ENCODE peak calls at places on chromosomes 5 and 9, in seven cellular contexts. O is HCT116, X is body of pancreas, P is sigmoid colon, K is AG04449, V is kidney, F is AG10803. Q is an unnamed sample.

GRCh38 chr5:172048170-172048422 is 41.7 kb upstream of the FBXW11 start:
- DNase-seq in O (no peak), X (no peak), P (no peak), K (no peak), V (no peak), F (no peak), Q (no peak)

GRCh38 chr9:126852289-126852688 is 8.2 kb upstream of the ZBTB34 start:
- DNase-seq in O (no peak), X (no peak), P (no peak), K (no peak), V (no peak), F (no peak), Q (no peak)

GRCh38 chr9:109907810-109908458 is 127.9 kb downstream of the PALM2AKAP2 start:
- DNase-seq in O (no peak), X (no peak), P (no peak), K (no peak), V (no peak), F (no peak), Q (no peak)

GRCh38 chr5:173138707-173139106 is 5.6 kb upstream of the BNIP1 start:
- DNase-seq in O (no peak), X (no peak), P (no peak), K (no peak), V (no peak), F (peak), Q (no peak)

GRCh38 chr5:76688836-76689235 is 27.1 kb upstream of the F2R start:
- DNase-seq in O (no peak), X (no peak), P (no peak), K (no peak), V (no peak), F (peak), Q (no peak)

GRCh38 chr5:112412370-112412769 is 6.7 kb downstream of the EPB41L4A start:
- DNase-seq in O (no peak), X (no peak), P (no peak), K (no peak), V (no peak), F (no peak), Q (no peak)

GRCh38 chr9:27785714-27786100 is 212.4 kb upstream of the C9orf72 start:
- DNase-seq in O (no peak), X (no peak), P (no peak), K (no peak), V (no peak), F (no peak), Q (no peak)

GRCh38 chr5:77305921-77306320 is 95.4 kb downstream of the PDE8B start:
- DNase-seq in O (no peak), X (no peak), P (peak), K (peak), V (no peak), F (peak), Q (peak)

GRCh38 chr9:108784998-108785397 is 70.8 kb downstream of the ACTL7B start:
- DNase-seq in O (no peak), X (no peak), P (no peak), K (peak), V (no peak), F (peak), Q (peak)

GRCh38 chr9:73067074-73067473 is 84.6 kb upstream of the ANXA1 start:
- DNase-seq in O (no peak), X (no peak), P (no peak), K (no peak), V (no peak), F (no peak), Q (no peak)

GRCh38 chr5:139458580-139459407 is 3.7 kb downstream of the ECSCR start:
- DNase-seq in O (no peak), X (no peak), P (no peak), K (peak), V (no peak), F (peak), Q (no peak)

GRCh38 chr9:115969096-115969495 is 184.5 kb upstream of the PAPPA start:
- DNase-seq in O (no peak), X (no peak), P (no peak), K (no peak), V (no peak), F (no peak), Q (no peak)

GRCh38 chr9:115964710-115965347 is 188.8 kb upstream of the PAPPA start:
- DNase-seq in O (no peak), X (no peak), P (no peak), K (no peak), V (no peak), F (peak), Q (no peak)

GRCh38 chr9:115972362-115972761 is 181.2 kb upstream of the PAPPA start:
- DNase-seq in O (no peak), X (no peak), P (no peak), K (no peak), V (no peak), F (no peak), Q (no peak)

DNA sequence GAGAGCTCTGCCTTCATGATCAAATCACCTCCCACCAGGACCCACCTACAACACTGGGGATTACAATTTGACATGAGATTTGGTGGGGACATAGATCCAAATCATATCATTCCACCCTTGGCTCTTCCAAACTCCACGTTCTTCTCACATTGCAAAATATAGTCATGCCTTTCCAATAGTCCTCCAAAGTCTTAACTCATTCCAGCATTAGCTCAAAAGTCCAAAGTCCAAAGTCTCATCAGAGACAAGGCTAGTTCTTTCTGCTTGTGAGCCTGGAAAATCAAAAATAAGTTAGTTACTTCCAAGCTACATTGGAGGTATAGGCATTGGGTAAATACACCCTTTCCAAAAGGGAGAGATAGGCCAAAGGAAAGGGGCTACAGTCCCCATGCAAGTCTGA is 186.9 kb upstream of the PAPPA start:
- DNase-seq in O (no peak), X (no peak), P (no peak), K (no peak), V (no peak), F (no peak), Q (no peak)
- H3K4me3 ChIP-seq in O (no peak), X (no peak), P (no peak), K (no peak), V (no peak), F (no peak), Q (no peak)

DNA sequence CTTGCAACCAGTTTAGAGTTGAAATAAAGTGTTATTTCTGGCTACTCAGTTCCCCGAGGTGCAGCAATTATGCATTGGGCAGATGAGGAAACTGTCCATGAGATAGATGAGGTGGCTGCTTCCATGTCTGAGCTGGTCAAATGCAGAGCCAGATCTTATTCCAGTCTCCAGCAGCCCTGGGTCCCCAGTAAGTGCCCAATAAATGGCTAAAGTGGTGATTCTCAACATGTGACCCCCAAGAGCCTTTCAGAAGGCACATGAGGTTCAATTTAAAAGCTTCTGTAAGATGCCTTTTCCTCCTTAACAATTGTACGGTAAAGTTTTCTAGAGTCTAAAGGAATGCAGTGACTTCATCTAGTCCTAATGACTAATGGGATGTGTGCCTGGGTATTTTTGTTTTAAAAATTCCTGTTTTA is 17.5 kb downstream of the ATOX1 start:
- DNase-seq in O (no peak), X (no peak), P (no peak), K (no peak), V (no peak), F (peak), Q (no peak)
- TF ChIP-seq CTCF in O (no peak), X (no peak), P (no peak), K (no peak), V (no peak), F (no peak), Q (no peak)

GRCh38 chr5:157603333-157604190 is 28.0 kb upstream of the ADAM19 start:
- DNase-seq in O (peak), X (no peak), P (no peak), K (peak), V (no peak), F (peak), Q (peak)

GRCh38 chr5:157606046-157606445 is 30.5 kb upstream of the ADAM19 start:
- DNase-seq in O (no peak), X (no peak), P (no peak), K (no peak), V (no peak), F (peak), Q (no peak)

GRCh38 chr5:157599565-157599964 is 24.0 kb upstream of the ADAM19 start:
- DNase-seq in O (no peak), X (no peak), P (no peak), K (no peak), V (no peak), F (no peak), Q (no peak)

GRCh38 chr5:157600252-157600651 is 24.7 kb upstream of the ADAM19 start:
- DNase-seq in O (no peak), X (no peak), P (no peak), K (no peak), V (no peak), F (no peak), Q (no peak)

DNA sequence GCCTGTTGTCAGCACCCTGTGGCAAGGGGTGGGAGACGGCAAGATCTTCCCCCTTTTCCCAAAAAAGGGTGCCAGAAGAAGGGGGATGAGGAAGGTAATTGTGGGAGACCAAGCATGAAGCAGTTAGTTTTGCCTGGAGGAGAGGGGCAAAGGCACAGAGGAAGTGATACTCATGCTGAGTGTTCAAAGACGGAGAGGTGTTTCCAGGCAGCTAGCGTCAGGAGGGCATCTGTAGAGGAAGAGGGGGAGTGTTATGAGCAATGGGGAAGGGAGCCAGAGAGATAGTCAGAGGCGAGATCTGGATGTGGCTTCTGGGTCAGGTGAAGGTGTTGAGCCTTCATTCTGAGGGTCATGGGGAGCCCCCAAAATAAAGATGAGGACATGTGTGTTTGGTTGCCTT is 26.9 kb upstream of the ADAM19 start:
- DNase-seq in O (no peak), X (no peak), P (no peak), K (no peak), V (no peak), F (no peak), Q (no peak)
- H3K4me3 ChIP-seq in O (no peak), X (no peak), P (no peak), K (no peak), V (no peak), F (no peak), Q (no peak)

GRCh38 chr5:96072138-96072790 is 110.6 kb upstream of the ELL2 start:
- DNase-seq in O (no peak), X (no peak), P (no peak), K (no peak), V (no peak), F (no peak), Q (no peak)

GRCh38 chr5:96074460-96075254 is 113.0 kb upstream of the ELL2 start:
- DNase-seq in O (no peak), X (peak), P (no peak), K (no peak), V (no peak), F (no peak), Q (no peak)

GRCh38 chr5:96070625-96071246 is 109.1 kb upstream of the ELL2 start:
- DNase-seq in O (no peak), X (no peak), P (no peak), K (no peak), V (no peak), F (no peak), Q (no peak)

GRCh38 chr5:96075579-96076289 is 114.1 kb upstream of the ELL2 start:
- DNase-seq in O (no peak), X (no peak), P (no peak), K (no peak), V (no peak), F (no peak), Q (no peak)

DNA sequence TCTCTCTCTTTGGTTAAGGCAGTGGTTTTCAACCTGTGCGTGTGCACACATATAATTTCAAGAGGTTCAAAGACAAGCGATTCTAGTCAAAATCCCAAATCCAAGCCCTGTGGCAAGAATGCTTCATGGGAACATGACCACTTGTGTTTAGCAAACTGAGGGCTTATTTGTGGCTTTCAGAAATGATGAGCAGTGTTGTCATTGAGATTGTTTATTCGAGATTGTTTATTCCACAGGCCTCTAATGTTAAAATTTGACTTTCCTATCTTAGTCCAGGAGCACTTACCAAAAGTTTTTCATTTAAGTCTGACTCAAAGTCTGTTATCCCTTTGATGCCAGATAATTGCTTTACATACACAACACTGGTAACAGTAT is 111.1 kb upstream of the ELL2 start:
- DNase-seq in O (no peak), X (no peak), P (no peak), K (no peak), V (no peak), F (no peak), Q (no peak)
- TF ChIP-seq CTCF in O (no peak), X (no peak), P (no peak), K (no peak), V (no peak), F (no peak), Q (no peak)

DNA sequence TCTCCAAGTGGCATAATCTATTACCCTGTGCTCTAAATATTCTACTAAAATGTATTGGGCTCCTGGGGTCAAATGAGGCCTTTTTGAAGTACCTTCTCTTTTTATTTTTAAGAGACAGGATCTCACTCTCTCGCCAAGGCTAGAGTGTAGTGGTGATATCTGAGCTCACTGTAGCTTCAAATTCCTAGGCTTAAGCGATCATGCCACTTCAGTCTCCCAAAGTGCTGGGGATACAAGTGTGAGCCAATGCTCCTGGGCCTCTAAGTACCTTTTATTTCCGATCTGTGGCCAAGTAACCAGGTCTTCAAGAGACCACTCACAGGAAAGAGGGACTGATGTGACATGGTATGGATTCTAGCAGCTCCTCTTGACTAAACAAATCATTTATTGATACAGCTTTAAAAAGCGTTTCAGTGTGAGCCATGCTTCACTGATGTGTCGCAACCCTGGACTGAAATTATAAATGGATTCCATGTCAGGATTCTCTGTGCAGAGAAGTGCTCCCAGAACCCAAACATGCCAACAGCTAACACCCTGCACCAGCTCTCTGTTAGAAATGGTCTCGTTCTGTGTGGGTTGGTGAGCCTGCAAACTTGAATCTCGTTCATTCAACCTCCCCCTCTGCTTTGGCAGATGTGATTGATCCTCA is 477.8 kb downstream of the HINT1 start:
- DNase-seq in O (no peak), X (no peak), P (no peak), K (no peak), V (no peak), F (no peak), Q (no peak)
- H3K4me3 ChIP-seq in O (no peak), X (no peak), P (no peak), K (no peak), V (no peak), F (no peak), Q (no peak)